ENCODE peak calls at places on chromosomes 1 and 21, in seven cellular contexts. X is H1, Y is H9, B is IMR-90, K is neuronal stem cell, U is mesendoderm, N is trophoblast cell. W is an unnamed sample.

GRCh38 chr1:86197206-86197855 is 40.8 kb upstream of the COL24A1 start:
- DNase-seq in U (no peak), K (no peak), N (no peak), Y (no peak), X (no peak), B (no peak), W (no peak)

GRCh38 chr1:81549588-81550127 is 251.1 kb upstream of the ADGRL2 start:
- DNase-seq in N (peak), Y (no peak), B (peak), U (peak), X (no peak), K (no peak), W (peak)

GRCh38 chr1:29279406-29279805 is 43.1 kb downstream of the PTPRU start:
- DNase-seq in X (no peak), U (no peak), Y (no peak), N (no peak), B (no peak), K (no peak), W (no peak)

GRCh38 chr1:67853704-67854103 is 20.4 kb upstream of the GNG12 start:
- DNase-seq in K (peak), U (peak), X (peak), Y (peak), B (peak), N (peak), W (peak)

GRCh38 chr1:39116868-39117728 is 87.4 kb upstream of the MACF1 start:
- DNase-seq in K (no peak), U (no peak), B (no peak), Y (no peak), N (peak), X (no peak), W (peak)

GRCh38 chr21:42704861-42705260 is 51.4 kb downstream of the PDE9A start:
- DNase-seq in K (no peak), B (no peak), U (no peak), Y (no peak), X (no peak), N (no peak), W (no peak)

GRCh38 chr1:78250201-78250600 is 204.4 kb downstream of the GIPC2 start:
- DNase-seq in Y (no peak), X (no peak), U (no peak), N (no peak), B (peak), K (no peak), W (no peak)

GRCh38 chr21:15631342-15631741 is 98.4 kb upstream of the USP25 start:
- DNase-seq in Y (no peak), N (peak), B (peak), K (no peak), X (no peak), U (no peak), W (peak)

GRCh38 chr21:32469628-32470027 is 57.1 kb downstream of the EVA1C start:
- DNase-seq in B (no peak), U (no peak), X (no peak), Y (no peak), K (no peak), N (no peak), W (no peak)

GRCh38 chr1:226575436-226576390 is 27.1 kb downstream of the STUM start:
- DNase-seq in B (no peak), U (no peak), Y (no peak), K (no peak), X (no peak), N (no peak), W (no peak)

GRCh38 chr1:180173952-180174351 is 19.3 kb downstream of the QSOX1 start:
- DNase-seq in K (no peak), N (peak), U (no peak), B (peak), Y (no peak), X (no peak), W (no peak)

GRCh38 chr1:85148524-85149250 is 52.1 kb downstream of the SYDE2 start:
- DNase-seq in X (no peak), U (no peak), N (no peak), Y (no peak), K (no peak), B (peak), W (peak)

GRCh38 chr1:14525262-14525661 is 73.2 kb upstream of the KAZN start:
- DNase-seq in X (no peak), K (no peak), N (no peak), B (no peak), Y (no peak), U (no peak), W (no peak)

GRCh38 chr21:16644690-16645089 is 868.2 kb upstream of the CXADR start:
- DNase-seq in U (no peak), B (peak), K (no peak), N (no peak), Y (no peak), X (no peak), W (no peak)

GRCh38 chr1:64495878-64496277 is 25.9 kb downstream of the CACHD1 start:
- DNase-seq in N (no peak), U (no peak), K (no peak), B (no peak), X (no peak), Y (no peak), W (no peak)

GRCh38 chr1:18932387-18932786 is 24.1 kb downstream of the IFFO2 start:
- DNase-seq in N (peak), U (no peak), K (no peak), B (peak), Y (no peak), X (no peak), W (peak)

GRCh38 chr1:53066941-53067738 is 5.1 kb downstream of the PODN start:
- DNase-seq in K (no peak), B (no peak), X (no peak), U (no peak), Y (no peak), N (no peak), W (no peak)

GRCh38 chr1:237677979-237678378 is 212.7 kb downstream of the ZP4 start:
- DNase-seq in Y (no peak), X (no peak), B (peak), K (no peak), U (peak), N (peak), W (peak)

GRCh38 chr21:46116846-46117585 is 19.1 kb downstream of the COL6A2 start:
- DNase-seq in X (peak), Y (peak), B (no peak), K (no peak), U (no peak), N (no peak), W (peak)

GRCh38 chr1:30757196-30757949 is at the start of gene LAPTM5:
- DNase-seq in N (no peak), Y (no peak), B (no peak), K (no peak), U (no peak), X (no peak), W (no peak)

GRCh38 chr1:116915182-116915611 is 5.5 kb downstream of the PTGFRN start:
- DNase-seq in K (no peak), B (no peak), U (no peak), Y (no peak), X (no peak), N (no peak), W (no peak)

GRCh38 chr1:184618851-184619250 is 135.8 kb downstream of the EDEM3 start:
- DNase-seq in Y (no peak), K (no peak), N (peak), X (no peak), U (no peak), B (no peak), W (no peak)

GRCh38 chr1:186828612-186829542 is at the start of gene PLA2G4A:
- DNase-seq in B (peak), Y (peak), N (peak), U (peak), K (no peak), X (no peak), W (peak)

GRCh38 chr1:11930571-11931445 is 3.7 kb upstream of the PLOD1 start:
- DNase-seq in U (peak), N (peak), B (peak), K (no peak), X (no peak), Y (no peak), W (no peak)

GRCh38 chr1:15678578-15678977 is 5.5 kb upstream of the PLEKHM2 start:
- DNase-seq in X (no peak), B (peak), U (peak), N (peak), K (no peak), Y (peak), W (peak)

GRCh38 chr1:221159608-221160007 is 280.4 kb downstream of the HLX start:
- DNase-seq in X (no peak), B (no peak), N (no peak), K (no peak), Y (no peak), U (no peak), W (no peak)

GRCh38 chr1:236701782-236702181 is 15.5 kb downstream of the ACTN2 start:
- DNase-seq in K (no peak), Y (no peak), B (no peak), X (no peak), N (no peak), U (no peak), W (no peak)

GRCh38 chr1:201666645-201667044 is 127.7 kb downstream of the NAV1 start:
- DNase-seq in U (no peak), B (no peak), X (no peak), Y (no peak), N (no peak), K (no peak), W (no peak)

GRCh38 chr1:171988243-171988642 is 146.9 kb downstream of the DNM3 start:
- DNase-seq in K (no peak), U (no peak), B (no peak), N (no peak), Y (no peak), X (no peak), W (no peak)

GRCh38 chr1:47898156-47898825 is 98.9 kb downstream of the TRABD2B start:
- DNase-seq in X (peak), U (peak), B (no peak), Y (peak), N (no peak), K (no peak), W (no peak)

GRCh38 chr21:45550552-45551210 is 8.4 kb upstream of the SLC19A1 start:
- DNase-seq in Y (peak), B (no peak), U (peak), X (no peak), N (no peak), K (no peak), W (no peak)

GRCh38 chr21:46158666-46159300 is 3.4 kb upstream of the FTCD start:
- DNase-seq in Y (no peak), N (no peak), X (no peak), K (no peak), B (no peak), U (no peak), W (no peak)

GRCh38 chr1:242224426-242224825 is 225.5 kb upstream of the MAP1LC3C start:
- DNase-seq in N (no peak), B (no peak), Y (no peak), X (no peak), K (no peak), U (no peak), W (no peak)

GRCh38 chr1:18950415-18951026 is 6.0 kb downstream of the IFFO2 start:
- DNase-seq in K (no peak), U (no peak), B (no peak), Y (no peak), N (peak), X (no peak), W (no peak)

GRCh38 chr21:41958886-41959563 is 5.2 kb upstream of the C2CD2 start:
- DNase-seq in U (no peak), X (no peak), N (no peak), Y (no peak), B (no peak), K (no peak), W (no peak)

GRCh38 chr1:215583185-215583692 is 16.1 kb downstream of the KCTD3 start:
- DNase-seq in K (no peak), X (no peak), N (peak), B (no peak), Y (peak), U (peak), W (no peak)

DNA sequence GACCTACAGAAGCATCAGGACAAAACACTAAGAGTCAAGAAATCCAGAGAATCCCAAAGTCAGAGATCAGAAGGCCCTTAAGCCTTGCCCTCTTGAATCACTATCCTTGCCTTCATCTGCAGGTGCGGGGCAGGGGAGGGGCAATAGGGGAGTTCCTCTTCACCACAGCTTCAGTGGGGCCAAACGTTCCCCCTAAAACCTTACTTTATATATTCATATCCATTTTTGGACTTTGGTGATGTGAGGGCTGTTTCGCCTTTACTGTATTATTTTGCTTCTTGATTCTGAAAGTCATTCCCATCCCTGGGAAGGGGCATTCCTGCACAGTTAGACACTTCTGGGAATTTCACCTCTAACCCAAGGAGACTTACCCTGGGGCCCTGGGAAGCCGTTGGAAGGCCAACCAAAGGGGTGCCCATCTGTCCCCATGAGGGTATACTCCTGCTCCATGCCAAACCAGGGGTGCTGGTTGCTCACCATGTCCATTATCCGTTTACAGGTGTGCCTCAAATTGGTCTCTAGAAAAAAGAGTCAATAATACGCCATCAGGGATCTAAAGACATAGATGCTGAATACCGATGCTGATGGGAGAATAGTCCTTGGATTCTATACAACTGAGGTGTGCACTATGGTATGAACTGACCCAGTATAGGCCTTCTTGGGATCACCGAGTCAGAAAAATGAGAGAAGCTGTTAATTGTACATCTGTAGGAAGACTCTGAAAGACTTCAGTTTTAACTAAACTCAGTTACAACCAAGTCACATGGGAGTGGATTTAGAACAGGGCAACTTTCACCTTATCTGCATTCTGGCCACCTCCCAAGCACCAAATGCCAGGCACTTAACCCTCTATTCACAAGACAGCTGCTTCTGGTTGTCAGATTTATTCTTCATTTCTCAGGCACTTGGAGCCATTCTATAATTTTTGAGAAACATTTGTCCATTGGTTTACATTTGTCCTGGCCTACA is 5.4 kb downstream of the GLUL start:
- DNase-seq in X (no peak), Y (no peak), N (no peak), B (no peak), U (no peak), K (no peak), W (no peak)
- H2BK120ac ChIP-seq in X (no peak), Y (no peak), N (no peak), B (no peak), U (no peak), K (no peak), W (no peak)

DNA sequence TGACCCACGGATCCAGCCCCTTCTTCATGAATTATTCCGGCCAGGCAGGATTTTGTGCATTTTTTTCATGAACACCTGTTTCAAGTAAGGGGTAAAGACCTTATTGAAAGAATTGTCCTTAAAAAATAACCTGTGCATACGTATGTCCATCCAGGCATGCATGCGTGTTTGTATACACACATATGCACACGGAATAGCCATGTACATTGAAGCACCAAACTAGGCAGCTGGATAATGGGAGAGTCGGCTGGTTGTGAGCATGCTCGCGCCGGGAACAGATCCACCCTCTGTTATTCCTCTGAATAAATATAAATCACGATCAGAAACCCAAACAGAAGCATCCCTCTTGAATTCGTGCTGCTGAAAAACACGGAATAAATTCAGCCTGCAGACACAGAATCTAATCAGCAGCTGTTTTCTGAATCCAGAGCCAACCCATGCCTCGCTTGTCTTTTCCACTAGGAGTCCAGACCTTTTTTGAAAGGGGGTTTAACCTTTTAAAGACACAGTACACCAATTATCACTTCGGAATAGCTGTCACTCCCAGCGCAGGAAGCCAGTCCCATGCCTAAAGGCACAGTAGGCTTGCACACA is at the start of gene HIVEP3:
- DNase-seq in K (peak), X (peak), N (peak), B (no peak), Y (no peak), U (peak), W (peak)
- H4K8ac ChIP-seq in K (no peak), X (no peak), N (no peak), B (no peak), Y (no peak), U (no peak), W (no peak)

DNA sequence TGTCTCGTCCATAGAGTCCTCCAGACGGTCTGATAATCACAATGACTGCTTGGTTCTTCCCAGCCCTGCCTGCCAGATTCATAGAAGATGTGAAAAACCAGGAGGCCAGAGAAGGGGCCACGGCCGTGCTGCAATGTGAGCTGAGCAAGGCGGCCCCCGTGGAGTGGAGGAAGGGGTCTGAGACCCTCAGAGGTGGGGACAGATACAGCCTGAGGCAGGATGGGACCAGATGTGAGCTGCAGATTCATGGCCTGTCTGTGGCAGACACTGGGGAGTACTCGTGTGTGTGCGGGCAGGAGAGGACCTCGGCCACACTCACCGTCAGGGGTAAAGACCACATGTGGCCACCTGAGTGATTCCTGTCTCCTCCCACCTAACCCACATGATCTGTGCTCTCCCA is 86.9 kb downstream of the OBSCN start:
- DNase-seq in B (no peak), X (no peak), K (no peak), N (no peak), U (no peak), Y (no peak), W (no peak)
- H2BK120ac ChIP-seq in B (no peak), X (no peak), K (no peak), N (no peak), U (no peak), Y (no peak), W (no peak)

GRCh38 chr1:153431427-153431826 is 15.1 kb downstream of the S100A7A start:
- DNase-seq in U (no peak), B (no peak), Y (no peak), N (no peak), X (no peak), K (no peak), W (no peak)
- H4K8ac ChIP-seq in U (no peak), B (no peak), Y (no peak), N (no peak), X (no peak), K (no peak), W (no peak)

DNA sequence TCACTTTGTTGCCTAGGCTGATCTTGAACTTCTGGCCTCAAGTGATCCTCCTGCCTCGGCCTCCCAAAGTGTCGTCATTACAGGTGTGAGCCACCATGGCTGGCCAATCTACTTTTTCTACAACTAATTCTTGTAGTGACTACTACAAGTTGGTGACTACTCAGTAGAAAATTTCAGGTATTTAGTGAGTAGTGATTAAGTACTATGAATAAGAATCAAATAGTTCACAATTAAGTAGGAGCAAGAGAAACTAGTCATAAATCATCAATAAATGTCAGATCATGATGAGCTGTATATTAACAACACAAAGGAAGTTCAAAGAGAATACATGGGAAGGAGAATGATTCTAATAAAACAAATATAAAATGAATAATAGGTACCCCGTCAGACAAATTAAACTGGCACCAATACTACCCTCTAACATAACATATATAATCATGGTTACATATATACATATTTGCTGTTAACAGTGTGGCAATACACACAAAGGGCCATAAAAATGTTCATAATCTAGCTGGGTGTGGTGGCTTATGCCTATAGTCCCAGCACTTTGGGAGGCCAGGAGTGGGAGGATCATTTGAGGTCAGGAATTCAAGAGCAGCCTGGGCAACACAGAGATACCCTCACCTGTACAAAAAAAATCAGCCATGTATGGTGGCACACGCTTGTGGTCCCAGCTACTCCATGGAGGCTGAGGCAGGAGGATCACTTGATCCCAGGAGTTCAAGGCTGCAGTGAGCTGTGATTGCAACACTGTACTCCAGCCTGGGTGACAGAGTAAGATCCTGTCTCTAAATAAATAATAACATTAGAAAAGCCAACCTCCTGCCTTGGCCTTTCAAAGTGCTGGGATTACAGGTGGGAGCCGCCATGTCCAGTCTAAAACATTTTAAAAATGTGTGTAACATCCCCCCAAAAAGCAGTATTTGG is 19.1 kb downstream of the YY1AP1 start:
- DNase-seq in Y (no peak), U (no peak), X (no peak), K (no peak), N (peak), B (no peak), W (no peak)
- H2BK120ac ChIP-seq in Y (no peak), U (no peak), X (no peak), K (no peak), N (no peak), B (no peak), W (no peak)

W was measured in mesenchymal stem cell.